ENCODE peak calls at places on chromosomes 5 and 9, in eight cellular contexts. Q, N, L, C, I, H, J and A are unnamed samples.

GRCh38 chr9:94881454-94881853 is 155.0 kb downstream of the AOPEP start:
- DNase-seq in I (no peak), N (no peak), Q (no peak), H (no peak), C (no peak), L (no peak), J (no peak), A (no peak)

GRCh38 chr5:136006767-136007251 is 22.0 kb upstream of the TGFBI start:
- DNase-seq in J (no peak), L (peak), N (no peak), H (no peak), I (peak), C (peak), Q (no peak), A (peak)

GRCh38 chr5:75108931-75109596 is 56.7 kb upstream of the GCNT4 start:
- DNase-seq in C (no peak), J (no peak), L (no peak), Q (no peak), I (no peak), N (no peak), H (no peak), A (no peak)

GRCh38 chr5:110414360-110414759 is 312.1 kb downstream of the TMEM232 start:
- DNase-seq in J (no peak), H (no peak), N (no peak), Q (no peak), L (no peak), I (peak), C (no peak), A (peak)

GRCh38 chr5:59173568-59173967 is 590.7 kb downstream of the RAB3C start:
- DNase-seq in J (no peak), N (no peak), I (peak), H (no peak), C (no peak), Q (no peak), L (no peak), A (no peak)

GRCh38 chr5:179212870-179213269 is 132.4 kb downstream of the ADAMTS2 start:
- DNase-seq in N (no peak), L (no peak), Q (no peak), J (no peak), C (no peak), I (no peak), H (no peak), A (no peak)

GRCh38 chr5:128613111-128613510 is 75.1 kb upstream of the FBN2 start:
- DNase-seq in C (no peak), J (no peak), H (no peak), L (no peak), N (no peak), I (no peak), Q (no peak), A (no peak)

GRCh38 chr5:138685052-138685755 is 68.0 kb upstream of the CTNNA1 start:
- DNase-seq in I (no peak), L (no peak), C (no peak), Q (no peak), J (no peak), N (no peak), H (no peak), A (no peak)

GRCh38 chr9:69719368-69719767 is 40.4 kb downstream of the PTAR1 start:
- DNase-seq in L (no peak), Q (no peak), J (no peak), I (peak), C (no peak), H (no peak), N (no peak), A (no peak)

GRCh38 chr9:110777201-110777842 is 108.7 kb downstream of the MUSK start:
- DNase-seq in N (no peak), C (no peak), J (no peak), H (no peak), Q (no peak), I (no peak), L (no peak), A (no peak)

GRCh38 chr9:16282216-16282615 is 588.3 kb downstream of the BNC2 start:
- DNase-seq in Q (no peak), L (no peak), C (no peak), N (no peak), J (no peak), I (peak), H (no peak), A (peak)

GRCh38 chr5:97388794-97389193 is 205.7 kb upstream of the RIOK2 start:
- DNase-seq in C (no peak), H (no peak), J (no peak), Q (no peak), I (no peak), L (no peak), N (no peak), A (no peak)

GRCh38 chr5:99104538-99105132 is 175.8 kb upstream of the CHD1 start:
- DNase-seq in J (no peak), H (no peak), N (peak), C (peak), I (peak), L (no peak), Q (no peak), A (peak)

GRCh38 chr5:150045512-150045911 is 40.8 kb downstream of the CSF1R start:
- DNase-seq in Q (no peak), J (no peak), L (no peak), C (no peak), N (no peak), I (no peak), H (no peak), A (no peak)

GRCh38 chr5:73392775-73393174 is 55.8 kb downstream of the FOXD1 start:
- DNase-seq in Q (no peak), I (no peak), C (no peak), L (no peak), H (no peak), J (peak), N (no peak), A (no peak)

GRCh38 chr9:111036946-111037743 is 1.1 kb downstream of the LPAR1 start:
- DNase-seq in L (no peak), H (no peak), Q (no peak), I (no peak), C (no peak), N (no peak), J (no peak), A (no peak)

GRCh38 chr9:79263666-79264460 is 307.9 kb upstream of the TLE4 start:
- DNase-seq in H (no peak), J (peak), Q (no peak), N (no peak), C (no peak), I (no peak), L (peak), A (peak)

GRCh38 chr5:67409342-67409741 is 212.7 kb upstream of the CD180 start:
- DNase-seq in J (no peak), C (no peak), H (no peak), L (no peak), I (no peak), N (no peak), Q (no peak), A (no peak)

GRCh38 chr5:91053733-91054010 is 329.4 kb downstream of the ARRDC3 start:
- DNase-seq in L (no peak), N (no peak), I (no peak), H (no peak), Q (no peak), C (no peak), J (no peak), A (no peak)

GRCh38 chr9:407255-407654 is 192.6 kb downstream of the DOCK8 start:
- DNase-seq in H (no peak), L (no peak), N (no peak), I (no peak), J (no peak), Q (no peak), C (no peak), A (no peak)

GRCh38 chr5:64869419-64869818 is 100.7 kb downstream of the CWC27 start:
- DNase-seq in N (no peak), H (no peak), I (peak), Q (no peak), L (peak), C (peak), J (no peak), A (peak)

GRCh38 chr9:95175523-95175922 is 142.0 kb downstream of the FANCC start:
- DNase-seq in I (no peak), Q (no peak), L (no peak), N (no peak), H (no peak), C (no peak), J (no peak), A (no peak)

GRCh38 chr9:128116104-128117083 is 11.1 kb downstream of the PTGES2 start:
- DNase-seq in I (no peak), Q (no peak), J (peak), N (no peak), H (no peak), L (no peak), C (no peak), A (no peak)